ENCODE peak calls at places on chromosomes 4 and X, in five cellular contexts. J is LHCN-M2; M is cardiac muscle cell; L is choroid plexus epithelial cell; H is stimulated activated CD4-positive, alpha-beta T cell treated with anti-CD3 and anti-CD28 coated beads, Interleukin-4, amount 100 ng/mL, for 48 hours. B is an unnamed sample.

GRCh38 chr4:186839122-186840037 is 115.7 kb upstream of the FAT1 start:
- DNase-seq in H (no peak), M (no peak), J (peak), L (peak), B (no peak)

GRCh38 chrX:17214962-17215361 is 160.0 kb upstream of the NHS start:
- DNase-seq in M (no peak), H (no peak), J (no peak), L (no peak), B (no peak)

GRCh38 chrX:98231003-98231402 is 1347.3 kb downstream of the RPA4 start:
- DNase-seq in J (no peak), M (no peak), L (no peak), H (no peak), B (no peak)

GRCh38 chr4:73816814-73817213 is 19.7 kb upstream of the CXCL6 start:
- DNase-seq in H (no peak), M (no peak), J (peak), L (peak), B (no peak)

GRCh38 chrX:103879339-103879738 is 47.3 kb upstream of the RAB9B start:
- DNase-seq in L (peak), H (no peak), M (no peak), J (peak), B (no peak)

GRCh38 chr4:31370866-31371465 is 650.8 kb downstream of the PCDH7 start:
- DNase-seq in M (peak), J (peak), L (peak), H (no peak), B (no peak)

GRCh38 chrX:68193786-68194185 is 239.5 kb downstream of the OPHN1 start:
- DNase-seq in J (no peak), M (no peak), L (no peak), H (no peak), B (no peak)

GRCh38 chr4:143335979-143336827 is 473 bp upstream of the GAB1 start:
- DNase-seq in J (peak), L (peak), H (peak), M (peak), B (peak)

GRCh38 chrX:123455693-123456092 is 271.6 kb downstream of the GRIA3 start:
- DNase-seq in L (no peak), M (no peak), J (no peak), H (no peak), B (no peak)

GRCh38 chrX:130082244-130083106 is 27.8 kb downstream of the ELF4 start:
- DNase-seq in H (peak), L (peak), M (no peak), J (no peak), B (peak)

GRCh38 chr4:156795727-156796126 is 175.9 kb downstream of the PDGFC start:
- DNase-seq in J (no peak), M (no peak), H (no peak), L (no peak), B (no peak)

GRCh38 chr4:31995943-31996901 is 1276.1 kb downstream of the PCDH7 start:
- DNase-seq in H (no peak), J (no peak), M (peak), L (no peak), B (no peak)

GRCh38 chrX:9133426-9133825 is 99.5 kb upstream of the FAM9B start:
- DNase-seq in J (peak), L (peak), M (no peak), H (no peak), B (no peak)

GRCh38 chrX:135384161-135384836 is 37.4 kb upstream of the SMIM10L2A start:
- DNase-seq in L (no peak), J (no peak), M (no peak), H (peak), B (no peak)

GRCh38 chr4:65050786-65051185 is 619.5 kb downstream of the EPHA5 start:
- DNase-seq in J (no peak), M (no peak), H (no peak), L (no peak), B (no peak)

GRCh38 chrX:54695231-54695630 is 102.8 kb downstream of the ITIH6 start:
- DNase-seq in J (peak), M (peak), L (peak), H (no peak), B (no peak)

GRCh38 chrX:20519826-20520225 is 253.1 kb upstream of the RPS6KA3 start:
- DNase-seq in M (no peak), J (no peak), L (no peak), H (no peak), B (no peak)

GRCh38 chrX:70208479-70208878 is 26.0 kb upstream of the AWAT1 start:
- DNase-seq in L (peak), H (no peak), J (no peak), M (no peak), B (no peak)

GRCh38 chr4:71189471-71189870 is 149.3 kb upstream of the SLC4A4 start:
- DNase-seq in L (peak), J (no peak), H (no peak), M (no peak), B (no peak)

B was measured in GM12892.